ENCODE peak calls at places on chromosomes 7 and 10, in nine cellular contexts. One of them, this sample, is unnamed.

GRCh38 chr7:27176962-27177794 is 3.1 kb upstream of the HOXA10 start:
- DNase-seq in activated CD8-positive, alpha-beta T cell treated with anti-CD3 and anti-CD28 coated beads for 36 hours: no peak
- DNase-seq in trophoblast cell: no peak
- DNase-seq in T1000: no peak
- DNase-seq in NCI-H1694: no peak
- DNase-seq in mesendoderm: no peak
- DNase-seq in substantia nigra: no peak
- DNase-seq in left lung: peak
- DNase-seq in central memory CD4-positive, alpha-beta T cell: no peak
- DNase-seq in this sample: peak

GRCh38 chr7:120337308-120337907 is 64.4 kb downstream of the KCND2 start:
- DNase-seq in trophoblast cell: peak
- DNase-seq in NCI-H1694: peak
- DNase-seq in T1000: no peak
- DNase-seq in left lung: no peak
- DNase-seq in mesendoderm: peak
- DNase-seq in activated CD8-positive, alpha-beta T cell treated with anti-CD3 and anti-CD28 coated beads for 36 hours: peak
- DNase-seq in substantia nigra: no peak
- DNase-seq in central memory CD4-positive, alpha-beta T cell: no peak
- DNase-seq in this sample: no peak

GRCh38 chr7:84412161-84412969 is 217.8 kb upstream of the SEMA3A start:
- DNase-seq in substantia nigra: no peak
- DNase-seq in NCI-H1694: no peak
- DNase-seq in T1000: peak
- DNase-seq in left lung: no peak
- DNase-seq in activated CD8-positive, alpha-beta T cell treated with anti-CD3 and anti-CD28 coated beads for 36 hours: no peak
- DNase-seq in mesendoderm: peak
- DNase-seq in central memory CD4-positive, alpha-beta T cell: no peak
- DNase-seq in trophoblast cell: peak
- DNase-seq in this sample: no peak

GRCh38 chr7:69659964-69660363 is 61.7 kb downstream of the AUTS2 start:
- DNase-seq in left lung: no peak
- DNase-seq in mesendoderm: peak
- DNase-seq in NCI-H1694: no peak
- DNase-seq in substantia nigra: no peak
- DNase-seq in central memory CD4-positive, alpha-beta T cell: no peak
- DNase-seq in trophoblast cell: peak
- DNase-seq in activated CD8-positive, alpha-beta T cell treated with anti-CD3 and anti-CD28 coated beads for 36 hours: no peak
- DNase-seq in T1000: no peak
- DNase-seq in this sample: no peak

GRCh38 chr7:134856141-134856540 is 76.7 kb downstream of the CALD1 start:
- DNase-seq in activated CD8-positive, alpha-beta T cell treated with anti-CD3 and anti-CD28 coated beads for 36 hours: no peak
- DNase-seq in trophoblast cell: no peak
- DNase-seq in substantia nigra: no peak
- DNase-seq in T1000: no peak
- DNase-seq in left lung: no peak
- DNase-seq in mesendoderm: peak
- DNase-seq in central memory CD4-positive, alpha-beta T cell: no peak
- DNase-seq in NCI-H1694: no peak
- DNase-seq in this sample: no peak

GRCh38 chr10:102461187-102462054 is 10.1 kb upstream of the C10orf95 start:
- DNase-seq in NCI-H1694: peak
- DNase-seq in central memory CD4-positive, alpha-beta T cell: peak
- DNase-seq in left lung: peak
- DNase-seq in trophoblast cell: peak
- DNase-seq in activated CD8-positive, alpha-beta T cell treated with anti-CD3 and anti-CD28 coated beads for 36 hours: peak
- DNase-seq in substantia nigra: peak
- DNase-seq in T1000: no peak
- DNase-seq in mesendoderm: peak
- DNase-seq in this sample: peak

GRCh38 chr7:34322841-34323240 is 335.2 kb upstream of the NPSR1 start:
- DNase-seq in left lung: no peak
- DNase-seq in T1000: no peak
- DNase-seq in central memory CD4-positive, alpha-beta T cell: no peak
- DNase-seq in substantia nigra: no peak
- DNase-seq in mesendoderm: no peak
- DNase-seq in NCI-H1694: no peak
- DNase-seq in activated CD8-positive, alpha-beta T cell treated with anti-CD3 and anti-CD28 coated beads for 36 hours: no peak
- DNase-seq in trophoblast cell: no peak
- DNase-seq in this sample: no peak

GRCh38 chr10:102835007-102835482 is 2.2 kb downstream of the CYP17A1 start:
- DNase-seq in left lung: peak
- DNase-seq in T1000: peak
- DNase-seq in mesendoderm: peak
- DNase-seq in trophoblast cell: peak
- DNase-seq in substantia nigra: peak
- DNase-seq in central memory CD4-positive, alpha-beta T cell: peak
- DNase-seq in NCI-H1694: peak
- DNase-seq in activated CD8-positive, alpha-beta T cell treated with anti-CD3 and anti-CD28 coated beads for 36 hours: peak
- DNase-seq in this sample: peak

GRCh38 chr7:154841731-154842331 is 161.1 kb downstream of the PAXIP1 start:
- DNase-seq in T1000: no peak
- DNase-seq in trophoblast cell: no peak
- DNase-seq in substantia nigra: no peak
- DNase-seq in left lung: no peak
- DNase-seq in NCI-H1694: no peak
- DNase-seq in activated CD8-positive, alpha-beta T cell treated with anti-CD3 and anti-CD28 coated beads for 36 hours: no peak
- DNase-seq in central memory CD4-positive, alpha-beta T cell: no peak
- DNase-seq in mesendoderm: peak
- DNase-seq in this sample: no peak

GRCh38 chr7:117323877-117324699 is 1.2 kb upstream of the WNT2 start:
- DNase-seq in activated CD8-positive, alpha-beta T cell treated with anti-CD3 and anti-CD28 coated beads for 36 hours: no peak
- DNase-seq in substantia nigra: no peak
- DNase-seq in trophoblast cell: no peak
- DNase-seq in central memory CD4-positive, alpha-beta T cell: no peak
- DNase-seq in mesendoderm: peak
- DNase-seq in T1000: no peak
- DNase-seq in NCI-H1694: no peak
- DNase-seq in left lung: peak
- DNase-seq in this sample: peak

GRCh38 chr10:103861501-103861900 is 6.1 kb upstream of the SH3PXD2A start:
- DNase-seq in trophoblast cell: no peak
- DNase-seq in central memory CD4-positive, alpha-beta T cell: no peak
- DNase-seq in mesendoderm: no peak
- DNase-seq in NCI-H1694: no peak
- DNase-seq in left lung: no peak
- DNase-seq in substantia nigra: no peak
- DNase-seq in activated CD8-positive, alpha-beta T cell treated with anti-CD3 and anti-CD28 coated beads for 36 hours: no peak
- DNase-seq in T1000: peak
- DNase-seq in this sample: no peak

GRCh38 chr10:32132357-32132756 is 76.1 kb upstream of the KIF5B start:
- DNase-seq in trophoblast cell: no peak
- DNase-seq in mesendoderm: peak
- DNase-seq in NCI-H1694: no peak
- DNase-seq in activated CD8-positive, alpha-beta T cell treated with anti-CD3 and anti-CD28 coated beads for 36 hours: no peak
- DNase-seq in substantia nigra: no peak
- DNase-seq in T1000: no peak
- DNase-seq in left lung: no peak
- DNase-seq in central memory CD4-positive, alpha-beta T cell: no peak
- DNase-seq in this sample: no peak

GRCh38 chr10:44017483-44018145 is 367.3 kb downstream of the CXCL12 start:
- DNase-seq in NCI-H1694: no peak
- DNase-seq in trophoblast cell: no peak
- DNase-seq in mesendoderm: no peak
- DNase-seq in T1000: no peak
- DNase-seq in central memory CD4-positive, alpha-beta T cell: no peak
- DNase-seq in activated CD8-positive, alpha-beta T cell treated with anti-CD3 and anti-CD28 coated beads for 36 hours: no peak
- DNase-seq in substantia nigra: no peak
- DNase-seq in left lung: no peak
- DNase-seq in this sample: no peak

GRCh38 chr7:71429116-71429515 is 297.2 kb downstream of the GALNT17 start:
- DNase-seq in trophoblast cell: no peak
- DNase-seq in substantia nigra: no peak
- DNase-seq in left lung: no peak
- DNase-seq in NCI-H1694: no peak
- DNase-seq in activated CD8-positive, alpha-beta T cell treated with anti-CD3 and anti-CD28 coated beads for 36 hours: no peak
- DNase-seq in mesendoderm: peak
- DNase-seq in T1000: no peak
- DNase-seq in central memory CD4-positive, alpha-beta T cell: no peak
- DNase-seq in this sample: no peak

GRCh38 chr7:88477957-88478356 is 171.3 kb upstream of the STEAP4 start:
- DNase-seq in left lung: no peak
- DNase-seq in trophoblast cell: no peak
- DNase-seq in activated CD8-positive, alpha-beta T cell treated with anti-CD3 and anti-CD28 coated beads for 36 hours: no peak
- DNase-seq in substantia nigra: no peak
- DNase-seq in T1000: no peak
- DNase-seq in NCI-H1694: no peak
- DNase-seq in central memory CD4-positive, alpha-beta T cell: no peak
- DNase-seq in mesendoderm: no peak
- DNase-seq in this sample: no peak

GRCh38 chr10:119331031-119331430 is 123.7 kb downstream of the GRK5 start:
- DNase-seq in NCI-H1694: no peak
- DNase-seq in T1000: no peak
- DNase-seq in trophoblast cell: no peak
- DNase-seq in central memory CD4-positive, alpha-beta T cell: no peak
- DNase-seq in activated CD8-positive, alpha-beta T cell treated with anti-CD3 and anti-CD28 coated beads for 36 hours: no peak
- DNase-seq in mesendoderm: no peak
- DNase-seq in left lung: no peak
- DNase-seq in substantia nigra: no peak
- DNase-seq in this sample: no peak

GRCh38 chr7:83413831-83414230 is 235.1 kb downstream of the SEMA3E start:
- DNase-seq in trophoblast cell: no peak
- DNase-seq in NCI-H1694: peak
- DNase-seq in left lung: no peak
- DNase-seq in T1000: no peak
- DNase-seq in central memory CD4-positive, alpha-beta T cell: no peak
- DNase-seq in activated CD8-positive, alpha-beta T cell treated with anti-CD3 and anti-CD28 coated beads for 36 hours: no peak
- DNase-seq in substantia nigra: no peak
- DNase-seq in mesendoderm: no peak
- DNase-seq in this sample: no peak

GRCh38 chr7:3559178-3559765 is 258.2 kb downstream of the SDK1 start:
- DNase-seq in left lung: no peak
- DNase-seq in NCI-H1694: no peak
- DNase-seq in T1000: no peak
- DNase-seq in activated CD8-positive, alpha-beta T cell treated with anti-CD3 and anti-CD28 coated beads for 36 hours: peak
- DNase-seq in central memory CD4-positive, alpha-beta T cell: no peak
- DNase-seq in mesendoderm: no peak
- DNase-seq in substantia nigra: no peak
- DNase-seq in trophoblast cell: peak
- DNase-seq in this sample: no peak

GRCh38 chr7:102463841-102464576 is 654 bp downstream of the ALKBH4 start:
- DNase-seq in activated CD8-positive, alpha-beta T cell treated with anti-CD3 and anti-CD28 coated beads for 36 hours: peak
- DNase-seq in central memory CD4-positive, alpha-beta T cell: no peak
- DNase-seq in mesendoderm: no peak
- DNase-seq in substantia nigra: peak
- DNase-seq in left lung: no peak
- DNase-seq in T1000: no peak
- DNase-seq in trophoblast cell: peak
- DNase-seq in NCI-H1694: no peak
- DNase-seq in this sample: no peak

GRCh38 chr10:12372846-12373245 is 23.5 kb downstream of the CAMK1D start:
- DNase-seq in central memory CD4-positive, alpha-beta T cell: no peak
- DNase-seq in substantia nigra: no peak
- DNase-seq in mesendoderm: no peak
- DNase-seq in T1000: no peak
- DNase-seq in left lung: no peak
- DNase-seq in trophoblast cell: no peak
- DNase-seq in NCI-H1694: no peak
- DNase-seq in activated CD8-positive, alpha-beta T cell treated with anti-CD3 and anti-CD28 coated beads for 36 hours: no peak
- DNase-seq in this sample: no peak

GRCh38 chr7:23115991-23116390 is 10.4 kb downstream of the KLHL7 start:
- DNase-seq in NCI-H1694: no peak
- DNase-seq in left lung: no peak
- DNase-seq in substantia nigra: no peak
- DNase-seq in T1000: no peak
- DNase-seq in mesendoderm: peak
- DNase-seq in activated CD8-positive, alpha-beta T cell treated with anti-CD3 and anti-CD28 coated beads for 36 hours: no peak
- DNase-seq in central memory CD4-positive, alpha-beta T cell: no peak
- DNase-seq in trophoblast cell: no peak
- DNase-seq in this sample: no peak

GRCh38 chr7:24836084-24836483 is 78.8 kb upstream of the GSDME start:
- DNase-seq in mesendoderm: no peak
- DNase-seq in T1000: no peak
- DNase-seq in activated CD8-positive, alpha-beta T cell treated with anti-CD3 and anti-CD28 coated beads for 36 hours: no peak
- DNase-seq in substantia nigra: no peak
- DNase-seq in NCI-H1694: no peak
- DNase-seq in left lung: no peak
- DNase-seq in central memory CD4-positive, alpha-beta T cell: peak
- DNase-seq in trophoblast cell: no peak
- DNase-seq in this sample: no peak

GRCh38 chr10:49298666-49298989 is 342 bp upstream of the C10orf71 start:
- DNase-seq in central memory CD4-positive, alpha-beta T cell: no peak
- DNase-seq in trophoblast cell: peak
- DNase-seq in NCI-H1694: no peak
- DNase-seq in activated CD8-positive, alpha-beta T cell treated with anti-CD3 and anti-CD28 coated beads for 36 hours: no peak
- DNase-seq in mesendoderm: peak
- DNase-seq in substantia nigra: no peak
- DNase-seq in T1000: no peak
- DNase-seq in left lung: no peak
- DNase-seq in this sample: no peak

GRCh38 chr10:124916098-124916584 is 25.8 kb upstream of the ZRANB1 start:
- DNase-seq in mesendoderm: no peak
- DNase-seq in substantia nigra: no peak
- DNase-seq in left lung: no peak
- DNase-seq in activated CD8-positive, alpha-beta T cell treated with anti-CD3 and anti-CD28 coated beads for 36 hours: no peak
- DNase-seq in NCI-H1694: no peak
- DNase-seq in central memory CD4-positive, alpha-beta T cell: no peak
- DNase-seq in T1000: no peak
- DNase-seq in trophoblast cell: peak
- DNase-seq in this sample: no peak

GRCh38 chr10:71714055-71714454 is 5.5 kb downstream of the C10orf105 start:
- DNase-seq in T1000: no peak
- DNase-seq in central memory CD4-positive, alpha-beta T cell: no peak
- DNase-seq in NCI-H1694: no peak
- DNase-seq in activated CD8-positive, alpha-beta T cell treated with anti-CD3 and anti-CD28 coated beads for 36 hours: no peak
- DNase-seq in trophoblast cell: no peak
- DNase-seq in substantia nigra: no peak
- DNase-seq in mesendoderm: no peak
- DNase-seq in left lung: no peak
- DNase-seq in this sample: no peak

GRCh38 chr10:133230387-133231195 is 574 bp downstream of the UTF1 start:
- DNase-seq in substantia nigra: no peak
- DNase-seq in mesendoderm: peak
- DNase-seq in central memory CD4-positive, alpha-beta T cell: no peak
- DNase-seq in T1000: no peak
- DNase-seq in NCI-H1694: no peak
- DNase-seq in activated CD8-positive, alpha-beta T cell treated with anti-CD3 and anti-CD28 coated beads for 36 hours: peak
- DNase-seq in left lung: no peak
- DNase-seq in trophoblast cell: no peak
- DNase-seq in this sample: no peak

GRCh38 chr7:157589680-157590079 is 252.9 kb downstream of the DNAJB6 start:
- DNase-seq in activated CD8-positive, alpha-beta T cell treated with anti-CD3 and anti-CD28 coated beads for 36 hours: no peak
- DNase-seq in mesendoderm: no peak
- DNase-seq in substantia nigra: no peak
- DNase-seq in T1000: no peak
- DNase-seq in NCI-H1694: no peak
- DNase-seq in central memory CD4-positive, alpha-beta T cell: no peak
- DNase-seq in left lung: no peak
- DNase-seq in trophoblast cell: no peak
- DNase-seq in this sample: no peak